ENCODE peak calls at places on chromosome 14, in ten cellular contexts. R is sciatic nerve; A is activated T-cell treated with anti-CD3 and anti-CD28 coated beads for 48 hours; B is iris pigment epithelial cell; U is WERI-Rb-1; F is cardiac fibroblast; C is NCI-H1105 treated with DMSO at 0.1 percent for 48 hours; W is GM23338; I is activated naive CD8-positive, alpha-beta T cell treated with anti-CD3 and anti-CD28 coated beads, Interleukin-2, amount 50 U/mL, for 16 hours; Y is NCI-H1930. L is an unnamed sample.
A peak's percentile ranks its signal among the peaks of the same experiment; 100 is the strongest.

GRCh38 chr14:39376671-39377403 is 55.4 kb downstream of the FBXO33 start:
- DNase-seq in R (no peak), A (no peak), B (peak; percentile 66), U (no peak), F (peak; percentile 46), C (no peak), W (peak; percentile 9), I (no peak), Y (no peak), L (no peak)

GRCh38 chr14:74763803-74764531 is 851 bp downstream of the YLPM1 start:
- DNase-seq in R (no peak), A (no peak), B (peak; percentile 29), U (no peak), F (peak; percentile 17), C (no peak), W (peak; percentile 37), I (no peak), Y (no peak), L (no peak)

GRCh38 chr14:91897121-91897701 is 29.9 kb upstream of the TC2N start:
- DNase-seq in R (peak; percentile 78), A (no peak), B (peak; percentile 36), U (no peak), F (peak; percentile 92), C (no peak), W (peak; percentile 33), I (no peak), Y (no peak), L (no peak)

GRCh38 chr14:92121207-92121669 is 268 bp downstream of the NDUFB1 start:
- DNase-seq in R (peak; percentile 69), A (no peak), B (peak; percentile 65), U (no peak), F (peak; percentile 47), C (no peak), W (peak; percentile 56), I (no peak), Y (no peak), L (no peak)

GRCh38 chr14:68372363-68372762 is 420.5 kb downstream of the ZFP36L1 start:
- DNase-seq in R (no peak), A (no peak), B (no peak), U (no peak), F (no peak), C (no peak), W (peak; percentile 77), I (no peak), Y (no peak), L (no peak)

GRCh38 chr14:100424504-100425453 is 101.6 kb downstream of the SLC25A47 start:
- DNase-seq in R (no peak), A (no peak), B (no peak), U (no peak), F (no peak), C (no peak), W (no peak), I (no peak), Y (no peak), L (no peak)

GRCh38 chr14:73759183-73759713 is 45.1 kb upstream of the PNMA1 start:
- DNase-seq in R (peak; percentile 89), A (peak; percentile 58), B (peak; percentile 69), U (peak; percentile 64), F (peak; percentile 81), C (no peak), W (peak; percentile 15), I (no peak), Y (no peak), L (peak; percentile 82)

GRCh38 chr14:97177016-97177415 is 379.8 kb downstream of the VRK1 start:
- DNase-seq in R (no peak), A (no peak), B (no peak), U (peak; percentile 19), F (no peak), C (no peak), W (peak; percentile 64), I (no peak), Y (no peak), L (no peak)

GRCh38 chr14:53022593-53022992 is 71.7 kb upstream of the FERMT2 start:
- DNase-seq in R (no peak), A (no peak), B (no peak), U (no peak), F (no peak), C (no peak), W (no peak), I (no peak), Y (no peak), L (no peak)

GRCh38 chr14:99026471-99026870 is 245.5 kb downstream of the BCL11B start:
- DNase-seq in R (no peak), A (peak; percentile 10), B (no peak), U (no peak), F (no peak), C (no peak), W (no peak), I (no peak), Y (no peak), L (no peak)

GRCh38 chr14:44803239-44803905 is 158.4 kb downstream of the KLHL28 start:
- DNase-seq in R (no peak), A (no peak), B (peak; percentile 53), U (no peak), F (peak; percentile 87), C (peak; percentile 80), W (peak; percentile 76), I (no peak), Y (peak; percentile 42), L (no peak)

GRCh38 chr14:95323361-95323760 is 3.7 kb upstream of the CLMN start:
- DNase-seq in R (no peak), A (no peak), B (no peak), U (no peak), F (no peak), C (no peak), W (no peak), I (no peak), Y (no peak), L (no peak)

GRCh38 chr14:51581017-51581881 is 70.5 kb upstream of the FRMD6 start:
- DNase-seq in R (no peak), A (no peak), B (peak; percentile 83), U (no peak), F (peak; percentile 46), C (no peak), W (no peak), I (no peak), Y (no peak), L (no peak)

GRCh38 chr14:104143071-104143470 is 4.7 kb downstream of the KIF26A start:
- DNase-seq in R (peak; percentile 49), A (no peak), B (no peak), U (peak; percentile 6), F (no peak), C (no peak), W (no peak), I (no peak), Y (no peak), L (no peak)

GRCh38 chr14:43803076-43803689 is 703.9 kb downstream of the FSCB start:
- DNase-seq in R (no peak), A (no peak), B (no peak), U (no peak), F (no peak), C (no peak), W (no peak), I (no peak), Y (no peak), L (no peak)

GRCh38 chr14:44945264-44945663 is 16.5 kb downstream of the KLHL28 start:
- DNase-seq in R (no peak), A (no peak), B (peak; percentile 88), U (no peak), F (peak; percentile 78), C (no peak), W (no peak), I (no peak), Y (no peak), L (no peak)

GRCh38 chr14:64979336-64980074 is 7.2 kb upstream of the FNTB start:
- DNase-seq in R (no peak), A (no peak), B (peak; percentile 48), U (no peak), F (peak; percentile 23), C (no peak), W (peak; percentile 28), I (no peak), Y (no peak), L (no peak)

GRCh38 chr14:29671034-29671433 is 256.6 kb downstream of the PRKD1 start:
- DNase-seq in R (no peak), A (no peak), B (peak; percentile 71), U (no peak), F (peak; percentile 81), C (no peak), W (no peak), I (no peak), Y (no peak), L (no peak)

GRCh38 chr14:32224731-32225377 is 21.8 kb upstream of the RNU6-8 start:
- DNase-seq in R (no peak), A (peak; percentile 18), B (peak; percentile 79), U (peak; percentile 92), F (peak; percentile 33), C (no peak), W (peak; percentile 30), I (no peak), Y (peak; percentile 17), L (no peak)

GRCh38 chr14:65453807-65454480 is 41.4 kb downstream of the FUT8 start:
- DNase-seq in R (no peak), A (no peak), B (peak; percentile 36), U (no peak), F (peak; percentile 84), C (no peak), W (no peak), I (no peak), Y (no peak), L (no peak)

GRCh38 chr14:85060116-85060515 is 469.8 kb upstream of the FLRT2 start:
- DNase-seq in R (no peak), A (no peak), B (peak; percentile 48), U (no peak), F (peak; percentile 9), C (no peak), W (no peak), I (no peak), Y (no peak), L (no peak)

GRCh38 chr14:93207468-93208308 is 632 bp downstream of the UBR7 start:
- DNase-seq in R (no peak), A (no peak), B (peak; percentile 68), U (peak; percentile 68), F (peak; percentile 70), C (peak; percentile 61), W (peak; percentile 78), I (no peak), Y (peak; percentile 42), L (no peak)

GRCh38 chr14:32077081-32078029 is at the start of gene ARHGAP5:
- DNase-seq in R (peak; percentile 75), A (peak; percentile 30), B (peak; percentile 45), U (no peak), F (peak; percentile 33), C (peak; percentile 67), W (peak; percentile 81), I (peak; percentile 2), Y (peak; percentile 31), L (peak; percentile 64)

GRCh38 chr14:71403673-71404072 is 496.4 kb downstream of the PCNX1 start:
- DNase-seq in R (no peak), A (no peak), B (peak; percentile 46), U (peak; percentile 32), F (peak; percentile 53), C (no peak), W (peak; percentile 38), I (no peak), Y (no peak), L (no peak)

GRCh38 chr14:79643132-79643531 is 568.2 kb downstream of the DIO2 start:
- DNase-seq in R (no peak), A (no peak), B (no peak), U (no peak), F (no peak), C (no peak), W (no peak), I (no peak), Y (no peak), L (no peak)

GRCh38 chr14:26163761-26164160 is 434.1 kb downstream of the NOVA1 start:
- DNase-seq in R (no peak), A (no peak), B (peak; percentile 58), U (peak; percentile 61), F (peak; percentile 72), C (peak; percentile 69), W (peak; percentile 75), I (no peak), Y (no peak), L (no peak)

GRCh38 chr14:90290612-90291011 is 34.3 kb downstream of the PSMC1 start:
- DNase-seq in R (no peak), A (no peak), B (no peak), U (no peak), F (no peak), C (no peak), W (no peak), I (no peak), Y (no peak), L (peak; percentile 23)

GRCh38 chr14:30551460-30551859 is 7.5 kb upstream of the G2E3 start:
- DNase-seq in R (no peak), A (no peak), B (peak; percentile 55), U (no peak), F (no peak), C (peak; percentile 83), W (no peak), I (no peak), Y (peak; percentile 35), L (no peak)